ENCODE peak calls at places on chromosomes 4 and X, in eight cellular contexts. U is cardiac fibroblast, T is astrocyte of the cerebellum, P is choroid plexus epithelial cell, S is natural killer cell, K is progenitor cell of endocrine pancreas, X is heart left ventricle, M is HL-60. R is an unnamed sample.

GRCh38 chr4:74005528-74005927 is 7.1 kb upstream of the CXCL5 start:
- DNase-seq in S (no peak), U (peak), P (no peak), M (no peak), T (no peak), X (no peak), K (no peak), R (no peak)

GRCh38 chr4:13527192-13527982 is 16.9 kb downstream of the NKX3-2 start:
- DNase-seq in T (no peak), S (no peak), U (no peak), P (no peak), K (no peak), X (no peak), M (no peak), R (no peak)

GRCh38 chr4:94856030-94856429 is 98.3 kb downstream of the BMPR1B start:
- DNase-seq in T (no peak), K (no peak), P (peak), U (no peak), M (no peak), S (no peak), X (no peak), R (no peak)

GRCh38 chrX:106481341-106481740 is 130.4 kb upstream of the RADX start:
- DNase-seq in P (peak), U (peak), M (peak), T (peak), S (no peak), K (peak), X (no peak), R (no peak)

GRCh38 chr4:7103599-7104365 is 35.9 kb upstream of the GRPEL1 start:
- DNase-seq in P (no peak), T (no peak), X (peak), S (no peak), K (no peak), M (no peak), U (no peak), R (peak)

GRCh38 chrX:107102980-107103379 is 15.6 kb downstream of the RBM41 start:
- DNase-seq in M (no peak), S (no peak), X (no peak), P (peak), U (peak), T (no peak), K (no peak), R (no peak)

GRCh38 chrX:43269201-43269600 is 386.9 kb upstream of the MAOA start:
- DNase-seq in P (peak), X (no peak), T (no peak), U (no peak), K (no peak), S (no peak), M (no peak), R (no peak)

GRCh38 chrX:116009871-116010710 is 160.5 kb upstream of the AGTR2 start:
- DNase-seq in M (peak), T (no peak), U (no peak), P (no peak), K (no peak), X (no peak), S (no peak), R (no peak)

GRCh38 chr4:88136249-88136648 is 22.2 kb downstream of the ABCG2 start:
- DNase-seq in M (no peak), S (no peak), T (no peak), X (no peak), K (no peak), U (no peak), P (no peak), R (no peak)

GRCh38 chr4:73998040-73999011 is at the start of gene CXCL5:
- DNase-seq in M (no peak), P (peak), T (no peak), X (peak), S (no peak), U (peak), K (peak), R (no peak)

GRCh38 chr4:152225680-152226079 is 310.2 kb downstream of the FBXW7 start:
- DNase-seq in M (no peak), S (no peak), K (no peak), U (no peak), X (no peak), P (no peak), T (no peak), R (no peak)

GRCh38 chr4:81724925-81725329 is 253.2 kb upstream of the RASGEF1B start:
- DNase-seq in S (peak), X (peak), U (no peak), M (no peak), P (peak), K (no peak), T (no peak), R (no peak)

GRCh38 chr4:114151-114550 is 10.2 kb upstream of the ZNF718 start:
- DNase-seq in X (no peak), M (no peak), S (no peak), K (no peak), U (no peak), T (no peak), P (no peak), R (no peak)

GRCh38 chr4:27267435-27268355 is 407.1 kb downstream of the STIM2 start:
- DNase-seq in T (no peak), X (no peak), M (no peak), U (no peak), P (no peak), K (no peak), S (no peak), R (no peak)

GRCh38 chr4:88008133-88008621 is 742 bp downstream of the PKD2 start:
- DNase-seq in P (peak), U (peak), M (no peak), X (peak), S (no peak), K (peak), T (no peak), R (peak)

GRCh38 chr4:153297116-153297515 is 47.4 kb upstream of the MND1 start:
- DNase-seq in M (no peak), X (no peak), S (no peak), T (no peak), K (no peak), P (no peak), U (no peak), R (no peak)

GRCh38 chr4:10691651-10692050 is 7.1 kb upstream of the CLNK start:
- DNase-seq in M (no peak), P (no peak), T (no peak), S (no peak), K (no peak), X (no peak), U (no peak), R (no peak)

GRCh38 chr4:70315928-70316327 is 18.9 kb upstream of the CABS1 start:
- DNase-seq in T (no peak), X (no peak), K (no peak), S (no peak), P (no peak), M (no peak), U (no peak), R (no peak)

GRCh38 chr4:37442062-37442323 is 197.4 kb downstream of the NWD2 start:
- DNase-seq in P (no peak), S (no peak), X (no peak), T (no peak), U (no peak), K (no peak), M (no peak), R (no peak)

GRCh38 chr4:86221076-86221475 is 138.8 kb downstream of the MAPK10 start:
- DNase-seq in T (no peak), X (no peak), P (no peak), M (no peak), S (no peak), K (no peak), U (no peak), R (no peak)

GRCh38 chr4:16213107-16213506 is 13.2 kb downstream of the TAPT1 start:
- DNase-seq in K (no peak), S (no peak), T (no peak), P (peak), X (no peak), U (no peak), M (no peak), R (no peak)

GRCh38 chr4:38069271-38069760 is 109.1 kb downstream of the PTTG2 start:
- DNase-seq in P (peak), X (no peak), K (peak), T (no peak), M (peak), U (peak), S (no peak), R (peak)

GRCh38 chr4:95388911-95389310 is 159.9 kb downstream of the UNC5C start:
- DNase-seq in T (peak), K (no peak), M (no peak), S (no peak), U (no peak), P (peak), X (no peak), R (no peak)

GRCh38 chrX:123698979-123699378 is 33.9 kb downstream of the THOC2 start:
- DNase-seq in U (peak), S (no peak), X (no peak), T (peak), M (no peak), K (no peak), P (peak), R (no peak)

GRCh38 chr4:56229947-56230346 is 157.3 kb downstream of the AASDH start:
- DNase-seq in U (no peak), P (no peak), M (peak), S (no peak), K (no peak), X (no peak), T (no peak), R (no peak)

GRCh38 chrX:11210397-11210796 is 82.8 kb upstream of the AMELX start:
- DNase-seq in T (no peak), P (no peak), S (no peak), U (peak), X (no peak), K (no peak), M (no peak), R (no peak)

GRCh38 chr4:183390374-183390773 is 54.1 kb upstream of the CDKN2AIP start:
- DNase-seq in P (no peak), S (no peak), M (no peak), X (no peak), T (no peak), U (no peak), K (no peak), R (no peak)

GRCh38 chrX:46978341-46979291 is 66.4 kb downstream of the JADE3 start:
- DNase-seq in M (peak), T (peak), P (peak), K (peak), S (peak), U (peak), X (peak), R (peak)

GRCh38 chr4:113618205-113618604 is 143.3 kb downstream of the CAMK2D start:
- DNase-seq in P (peak), M (no peak), T (no peak), X (no peak), K (no peak), U (no peak), S (no peak), R (no peak)

GRCh38 chr4:39181520-39181904 is 817 bp upstream of the WDR19 start:
- DNase-seq in X (no peak), S (no peak), K (no peak), T (no peak), U (no peak), M (no peak), P (no peak), R (no peak)

GRCh38 chrX:25020391-25021131 is 4.8 kb upstream of the ARX start:
- DNase-seq in X (no peak), P (no peak), K (peak), S (peak), T (no peak), U (no peak), M (no peak), R (no peak)

GRCh38 chr4:36716874-36717273 is 435.5 kb downstream of the DTHD1 start:
- DNase-seq in U (no peak), M (no peak), T (no peak), P (peak), X (no peak), K (no peak), S (no peak), R (no peak)

GRCh38 chr4:763191-763810 is 57.7 kb downstream of the PCGF3 start:
- DNase-seq in P (no peak), M (no peak), T (no peak), K (no peak), S (no peak), X (peak), U (no peak), R (no peak)

GRCh38 chr4:25368315-25368714 is 8.7 kb upstream of the ANAPC4 start:
- DNase-seq in K (no peak), T (no peak), X (no peak), P (peak), U (peak), M (no peak), S (no peak), R (no peak)

DNA sequence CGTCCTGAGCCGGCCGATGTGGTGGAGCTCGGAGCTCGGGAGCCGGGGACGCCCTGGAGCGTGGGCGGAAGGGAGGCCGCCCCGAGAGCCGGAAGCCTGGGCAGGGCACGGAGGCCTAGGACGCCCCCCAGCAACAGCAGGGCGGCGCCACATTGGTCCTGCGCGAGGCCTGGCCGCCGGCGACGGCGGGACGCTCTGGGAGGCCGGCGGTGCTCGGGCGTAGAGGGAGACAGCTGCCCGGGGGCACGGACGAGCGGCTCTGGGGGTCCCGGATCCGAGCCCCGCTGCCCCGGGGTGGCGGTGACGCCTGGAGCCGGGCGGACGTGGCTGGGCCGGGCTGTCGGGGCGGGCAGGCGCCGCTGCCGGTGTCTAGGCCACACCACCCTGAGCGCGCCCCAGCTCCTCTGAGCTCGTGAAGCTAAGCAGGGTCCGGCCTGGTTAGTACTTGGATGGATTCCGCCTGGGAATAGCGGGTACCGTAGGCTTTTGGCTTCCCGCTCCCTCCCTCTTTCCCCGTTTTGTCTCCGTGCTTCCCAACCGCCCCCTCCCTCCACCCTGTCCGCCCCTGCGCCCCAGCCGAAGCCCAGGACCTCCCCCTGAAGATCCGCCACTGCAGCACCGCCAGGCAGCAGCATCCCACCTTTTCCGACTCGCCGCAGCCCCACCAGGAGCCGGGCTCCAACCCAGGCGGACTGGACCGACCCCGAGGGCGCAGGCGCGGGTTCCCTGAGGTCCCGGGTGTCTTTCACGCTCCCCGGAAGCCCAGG is 12.1 kb downstream of the FRG2 start:
- DNase-seq in S (no peak), M (no peak), T (no peak), K (no peak), X (no peak), P (peak), U (peak), R (no peak)
- TF ChIP-seq CTCF in S (no peak), M (no peak), T (no peak), K (no peak), X (no peak), P (no peak), U (no peak), R (no peak)

GRCh38 chr4:8886625-8887406 is 15.2 kb upstream of the HMX1 start:
- DNase-seq in X (no peak), K (no peak), T (no peak), M (no peak), P (no peak), S (no peak), U (no peak), R (no peak)
- TF ChIP-seq CTCF in X (no peak), K (peak), T (no peak), M (peak), P (peak), S (no peak), U (peak), R (no peak)

GRCh38 chrX:137195296-137195695 is 161.5 kb upstream of the GPR101 start:
- DNase-seq in U (no peak), X (no peak), S (no peak), T (no peak), M (no peak), P (no peak), K (no peak), R (no peak)

GRCh38 chrX:137195991-137196390 is 162.2 kb upstream of the GPR101 start:
- DNase-seq in P (peak), M (no peak), U (no peak), K (no peak), X (no peak), S (no peak), T (peak), R (no peak)

GRCh38 chrX:137198040-137198439 is 164.2 kb upstream of the GPR101 start:
- DNase-seq in X (no peak), T (no peak), M (no peak), U (no peak), K (no peak), S (no peak), P (no peak), R (no peak)

GRCh38 chrX:137194164-137194563 is 160.4 kb upstream of the GPR101 start:
- DNase-seq in T (peak), S (no peak), X (no peak), U (peak), M (peak), K (peak), P (peak), R (no peak)
- TF ChIP-seq CTCF in T (peak), S (no peak), X (no peak), U (peak), M (peak), K (peak), P (peak), R (no peak)

GRCh38 chrX:132676102-132676501 is 187.3 kb upstream of the MBNL3 start:
- DNase-seq in U (no peak), P (no peak), K (no peak), S (no peak), T (no peak), X (no peak), M (no peak), R (no peak)

GRCh38 chrX:132671229-132671641 is 182.4 kb upstream of the MBNL3 start:
- DNase-seq in K (no peak), S (no peak), M (no peak), X (no peak), T (no peak), P (no peak), U (no peak), R (no peak)

GRCh38 chrX:132677233-132677716 is 188.4 kb upstream of the MBNL3 start:
- DNase-seq in U (no peak), X (no peak), P (no peak), K (no peak), T (no peak), M (no peak), S (no peak), R (no peak)

DNA sequence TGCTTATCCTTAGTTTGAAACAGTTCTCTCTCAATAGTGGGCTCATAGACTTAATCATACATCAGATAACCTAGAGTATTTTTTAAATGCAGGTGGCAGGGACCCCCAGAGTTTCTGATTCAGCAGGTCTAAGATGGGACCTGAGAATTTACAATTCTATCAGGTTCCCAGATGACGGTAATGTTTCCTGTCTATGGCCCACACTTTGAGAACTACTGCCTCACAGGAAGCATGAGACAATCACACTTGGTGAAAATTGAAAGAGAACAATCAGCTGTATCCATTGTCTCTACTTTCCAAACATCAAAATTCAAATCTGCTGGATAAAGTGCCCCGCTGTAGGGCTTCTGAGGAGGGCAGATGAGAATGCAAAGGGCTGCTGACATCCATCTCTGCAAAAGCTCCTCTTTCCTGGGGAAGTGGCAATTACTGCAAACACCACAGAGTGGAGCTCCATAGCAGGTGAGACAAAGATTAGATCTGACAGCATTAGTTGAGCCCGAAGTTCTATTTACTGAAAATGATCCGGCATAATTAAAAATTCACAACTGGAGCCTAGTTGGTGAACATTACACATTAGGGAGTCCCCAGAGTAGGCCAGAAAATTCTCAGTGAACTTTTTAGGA is 187.8 kb upstream of the MBNL3 start:
- DNase-seq in T (no peak), P (peak), K (no peak), X (no peak), S (no peak), M (no peak), U (no peak), R (no peak)
- TF ChIP-seq CTCF in T (no peak), P (no peak), K (peak), X (no peak), S (no peak), M (no peak), U (no peak), R (no peak)

GRCh38 chrX:79270401-79270800 is 96.7 kb downstream of the ITM2A start:
- DNase-seq in S (peak), K (no peak), T (no peak), X (no peak), M (peak), U (peak), P (peak), R (peak)
- TF ChIP-seq CTCF in S (peak), K (peak), T (no peak), X (peak), M (peak), U (no peak), P (peak), R (no peak)

R was measured in uterus.